ENCODE peak calls at places on chromosome 20, in six cellular contexts. F is GM12878, U is GM12891, E is K562, R is H1, X is HepG2. T is an unnamed sample.

GRCh38 chr20:39916236-39916635 is 772.8 kb downstream of the MAFB start:
- DNase-seq in R (no peak), E (no peak), U (no peak), X (no peak), F (no peak), T (no peak)

GRCh38 chr20:20956586-20956985 is 149.6 kb downstream of the LINC00237 start:
- DNase-seq in X (no peak), U (no peak), R (no peak), F (no peak), E (no peak), T (no peak)

GRCh38 chr20:48841861-48842529 is 14.2 kb upstream of the PREX1 start:
- DNase-seq in R (no peak), X (no peak), F (no peak), U (no peak), E (peak; percentile 71), T (no peak)

GRCh38 chr20:2282181-2282580 is 13.6 kb upstream of the TGM3 start:
- DNase-seq in F (no peak), X (no peak), E (no peak), R (no peak), U (no peak), T (no peak)

GRCh38 chr20:49032455-49032854 is 13.7 kb upstream of the CSE1L start:
- DNase-seq in E (no peak), X (no peak), R (no peak), F (no peak), U (no peak), T (no peak)

GRCh38 chr20:62143976-62144825 is 632 bp downstream of the SS18L1 start:
- DNase-seq in X (peak; percentile 42), F (no peak), U (no peak), E (peak; percentile 77), R (no peak), T (peak; percentile 61)

GRCh38 chr20:35117148-35117547 is 24.5 kb upstream of the TRPC4AP start:
- DNase-seq in F (no peak), E (no peak), X (no peak), U (no peak), R (no peak), T (no peak)

GRCh38 chr20:1443085-1443484 is 23.6 kb downstream of the NSFL1C start:
- DNase-seq in F (no peak), X (no peak), E (no peak), R (no peak), U (no peak), T (no peak)

GRCh38 chr20:17710379-17711305 is 10.9 kb downstream of the BANF2 start:
- DNase-seq in F (no peak), X (peak; percentile 92), E (no peak), R (no peak), U (no peak), T (no peak)

GRCh38 chr20:15594296-15594695 is 979.0 kb downstream of the KIF16B start:
- DNase-seq in U (no peak), R (no peak), E (no peak), F (no peak), X (no peak), T (no peak)

GRCh38 chr20:44776977-44777376 is 31.3 kb downstream of the KCNK15 start:
- DNase-seq in R (no peak), E (peak; percentile 22), F (no peak), U (no peak), X (peak; percentile 31), T (no peak)

GRCh38 chr20:31738729-31739549 is at the start of gene TPX2:
- DNase-seq in E (peak; percentile 99), X (peak; percentile 99), F (peak; percentile 88), R (peak; percentile 90), U (peak; percentile 90), T (peak; percentile 92)

GRCh38 chr20:14953736-14954135 is 616.3 kb upstream of the FLRT3 start:
- DNase-seq in R (no peak), X (no peak), U (no peak), F (no peak), E (no peak), T (no peak)

GRCh38 chr20:63507083-63507743 is 8.3 kb upstream of the EEF1A2 start:
- DNase-seq in E (no peak), F (no peak), U (no peak), X (no peak), R (no peak), T (no peak)

GRCh38 chr20:37902504-37903313 is at the start of gene VSTM2L:
- DNase-seq in E (peak; percentile 46), U (no peak), R (no peak), X (no peak), F (no peak), T (peak; percentile 59)

GRCh38 chr20:15654208-15654649 is 919.0 kb downstream of the KIF16B start:
- DNase-seq in E (peak; percentile 11), X (peak; percentile 68), R (peak; percentile 44), F (peak; percentile 43), U (peak; percentile 30), T (peak; percentile 27)

GRCh38 chr20:840858-841567 is 7.5 kb downstream of the FAM110A start:
- DNase-seq in F (no peak), R (no peak), X (peak; percentile 33), E (no peak), U (no peak), T (no peak)

GRCh38 chr20:3797592-3798404 is 1.7 kb downstream of the CDC25B start:
- DNase-seq in U (no peak), X (peak; percentile 85), F (no peak), E (peak; percentile 57), R (no peak), T (no peak)

GRCh38 chr20:58482416-58482815 is 32.8 kb downstream of the APCDD1L start:
- DNase-seq in R (no peak), U (no peak), F (no peak), X (no peak), E (peak; percentile 46), T (no peak)

GRCh38 chr20:62405108-62405980 is 1.7 kb downstream of the CABLES2 start:
- DNase-seq in U (no peak), E (peak; percentile 64), F (no peak), X (peak; percentile 65), R (no peak), T (no peak)

GRCh38 chr20:9628589-9628988 is 114.2 kb downstream of the LAMP5 start:
- DNase-seq in X (no peak), U (no peak), R (no peak), F (no peak), E (no peak), T (no peak)

GRCh38 chr20:51172558-51173428 is 149.9 kb upstream of the KCNG1 start:
- DNase-seq in E (peak; percentile 19), X (no peak), R (no peak), U (no peak), F (no peak), T (no peak)

GRCh38 chr20:63116412-63117106 is 99.4 kb downstream of the YTHDF1 start:
- DNase-seq in E (peak; percentile 75), R (peak; percentile 19), X (no peak), F (no peak), U (no peak), T (no peak)

GRCh38 chr20:6857929-6858328 is 90.4 kb downstream of the BMP2 start:
- DNase-seq in U (no peak), R (no peak), E (no peak), F (no peak), X (no peak), T (no peak)

GRCh38 chr20:33674294-33675126 is at the start of gene NECAB3:
- DNase-seq in X (peak; percentile 82), U (peak; percentile 92), F (no peak), E (peak; percentile 93), R (no peak), T (peak; percentile 90)

GRCh38 chr20:62719250-62719945 is 10.8 kb downstream of the NTSR1 start:
- DNase-seq in E (no peak), R (no peak), U (no peak), X (no peak), F (no peak), T (no peak)

GRCh38 chr20:45405566-45406259 is 2.4 kb upstream of the DBNDD2 start:
- DNase-seq in R (no peak), X (no peak), U (no peak), F (no peak), E (peak; percentile 30), T (peak; percentile 23)

GRCh38 chr20:3919352-3919751 is 30.2 kb downstream of the PANK2 start:
- DNase-seq in E (no peak), R (no peak), F (no peak), U (no peak), X (no peak), T (no peak)

GRCh38 chr20:1491891-1492642 is 847 bp upstream of the SIRPB2 start:
- DNase-seq in X (no peak), U (no peak), F (no peak), E (no peak), R (no peak), T (no peak)

GRCh38 chr20:41232971-41233926 is 84.3 kb downstream of the ZHX3 start:
- DNase-seq in E (no peak), X (no peak), R (no peak), F (no peak), U (no peak), T (no peak)
- TF ChIP-seq POLR2AphosphoS5 in E (no peak), X (no peak), R (no peak), F (no peak), U (no peak), T (no peak)

DNA sequence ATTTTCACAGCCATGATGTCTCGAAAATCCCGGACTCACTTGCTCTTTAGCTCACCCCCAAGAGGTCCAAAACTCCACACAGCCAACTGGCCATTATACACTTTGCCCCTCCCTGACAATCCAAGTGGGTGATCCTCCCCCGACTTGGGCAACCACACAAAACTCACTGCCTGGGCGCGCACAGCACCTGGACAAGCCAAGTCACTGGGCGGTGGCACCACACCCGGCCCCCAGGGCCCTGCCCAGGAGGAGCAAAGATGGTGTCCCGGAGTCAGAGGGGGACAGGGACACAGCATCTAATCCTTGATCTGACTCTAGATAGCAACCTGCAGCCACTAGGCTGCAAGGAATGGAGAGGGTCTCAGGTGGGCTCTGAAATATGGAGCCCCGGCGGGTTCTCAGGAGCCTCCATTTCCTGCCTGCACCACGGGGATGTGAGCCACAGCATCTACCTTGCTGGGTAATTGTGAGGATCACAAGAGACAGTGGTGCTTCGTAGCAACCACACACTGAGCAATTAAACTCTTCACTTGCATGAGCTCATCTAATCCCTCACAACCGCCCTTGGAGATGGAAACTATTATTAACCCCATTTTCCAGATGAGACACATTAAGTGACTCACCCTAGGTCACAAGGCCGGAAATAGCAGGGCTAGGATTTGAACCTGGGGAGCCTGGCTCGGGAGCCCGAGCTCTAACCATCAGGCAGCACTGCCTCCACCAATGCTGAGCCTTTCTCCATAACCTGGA is 66.6 kb downstream of the BMP7 start:
- DNase-seq in U (no peak), E (no peak), X (no peak), F (no peak), R (no peak), T (no peak)
- TF ChIP-seq TAF1 in U (no peak), E (no peak), X (no peak), F (no peak), R (no peak), T (no peak)

GRCh38 chr20:47228654-47229053 is 127.8 kb downstream of the ZMYND8 start:
- DNase-seq in U (no peak), E (no peak), X (no peak), R (no peak), F (no peak), T (no peak)
- TF ChIP-seq POLR2A in U (no peak), E (no peak), X (no peak), R (no peak), F (no peak), T (no peak)

DNA sequence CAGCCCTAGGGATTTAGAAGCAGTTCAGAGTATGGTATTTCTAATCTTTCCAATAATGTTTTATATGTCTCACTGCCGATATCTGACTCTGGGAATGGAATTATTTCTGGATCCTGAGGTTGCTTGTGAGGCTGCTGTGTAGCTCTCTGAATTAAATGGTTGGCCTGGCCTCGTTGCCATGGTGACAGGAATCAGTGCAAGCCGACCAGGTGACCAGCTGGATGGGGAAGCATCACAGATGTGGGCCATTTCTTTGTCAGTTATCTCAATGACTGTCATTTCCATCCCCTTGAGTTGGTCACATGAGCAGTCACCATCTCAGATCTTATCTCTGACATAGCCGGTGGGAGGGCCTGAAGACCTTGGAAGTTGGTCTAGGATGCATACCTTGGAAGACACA is 265.1 kb upstream of the RIN2 start:
- DNase-seq in E (no peak), X (no peak), U (no peak), R (no peak), F (no peak), T (no peak)
- TF ChIP-seq POLR2AphosphoS5 in E (no peak), X (no peak), U (no peak), R (no peak), F (no peak), T (no peak)